ENCODE peak calls at places on chromosomes 13 and 19, in five cellular contexts. V, G, Y, I and W are unnamed samples. For H3K4me1, the result is how much of the 10 kb centered on the place peaks cover.

GRCh38 chr13:98187155-98187726 is 10.2 kb upstream of the RNF113B start:
- DNase-seq in V (no peak), G (no peak), Y (no peak), I (no peak), W (no peak)

GRCh38 chr19:49567722-49568454 is 12.5 kb downstream of the NOSIP start:
- DNase-seq in V (no peak), G (peak), Y (no peak), I (peak), W (peak)

GRCh38 chr13:104106705-104107393 is 1040.6 kb upstream of the SLC10A2 start:
- DNase-seq in V (no peak), G (no peak), Y (peak), I (no peak), W (no peak)

GRCh38 chr13:84237181-84237580 is 354.9 kb upstream of the SLITRK1 start:
- DNase-seq in V (no peak), G (no peak), Y (peak), I (no peak), W (no peak)

GRCh38 chr13:46386426-46386995 is 541 bp downstream of the RUBCNL start:
- DNase-seq in V (peak), G (no peak), Y (peak), I (no peak), W (no peak)

GRCh38 chr13:41356788-41357187 is 45.7 kb downstream of the NAA16 start:
- DNase-seq in V (no peak), G (no peak), Y (no peak), I (peak), W (peak)

GRCh38 chr13:49315756-49316481 is 68.2 kb downstream of the CDADC1 start:
- DNase-seq in V (no peak), G (no peak), Y (no peak), I (no peak), W (no peak)

GRCh38 chr13:24709186-24709913 is 29.1 kb downstream of the ATP12A start:
- DNase-seq in V (no peak), G (peak), Y (no peak), I (peak), W (peak)

GRCh38 chr19:47257411-47258169 is 1.3 kb downstream of the CCDC9 start:
- DNase-seq in V (no peak), G (no peak), Y (peak), I (no peak), W (no peak)

GRCh38 chr19:28044477-28044876 is 1168.5 kb downstream of the UQCRFS1 start:
- DNase-seq in V (no peak), G (no peak), Y (no peak), I (no peak), W (no peak)

DNA sequence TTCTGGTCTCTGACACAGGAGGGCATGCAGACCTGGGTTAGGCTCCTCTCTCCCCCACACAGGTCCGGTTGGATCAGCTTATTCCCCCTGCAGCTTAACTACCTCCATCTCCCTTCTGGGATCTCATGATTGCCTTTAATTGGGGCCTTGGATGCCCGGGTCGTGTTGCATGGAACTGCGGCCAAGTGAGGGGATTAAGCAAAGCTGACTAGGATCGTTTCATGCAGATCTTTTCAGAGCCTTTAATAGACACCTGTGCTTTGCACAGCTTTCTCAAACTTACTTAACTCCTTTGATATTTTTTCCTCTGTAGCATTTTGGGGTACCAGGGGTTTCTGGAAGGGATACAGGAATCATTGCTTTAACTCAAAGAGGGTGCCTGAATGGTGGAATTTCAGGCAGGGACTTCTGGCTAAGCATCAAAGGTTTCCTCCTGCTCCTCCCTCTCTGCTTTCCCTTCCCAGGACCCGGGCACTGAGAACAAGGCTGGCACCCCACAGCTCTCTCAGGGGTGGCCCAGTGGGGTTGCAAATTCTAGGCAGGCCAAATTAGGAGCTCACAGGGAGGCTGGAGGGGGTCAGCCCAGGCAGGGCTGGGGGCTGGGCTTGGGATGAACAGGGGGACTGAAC is 477 bp downstream of the NFILZ start:
- DNase-seq in V (no peak), G (no peak), Y (no peak), I (no peak), W (no peak)
- H3K4me3 ChIP-seq in V (no peak), G (no peak), Y (no peak), I (no peak), W (no peak)

DNA sequence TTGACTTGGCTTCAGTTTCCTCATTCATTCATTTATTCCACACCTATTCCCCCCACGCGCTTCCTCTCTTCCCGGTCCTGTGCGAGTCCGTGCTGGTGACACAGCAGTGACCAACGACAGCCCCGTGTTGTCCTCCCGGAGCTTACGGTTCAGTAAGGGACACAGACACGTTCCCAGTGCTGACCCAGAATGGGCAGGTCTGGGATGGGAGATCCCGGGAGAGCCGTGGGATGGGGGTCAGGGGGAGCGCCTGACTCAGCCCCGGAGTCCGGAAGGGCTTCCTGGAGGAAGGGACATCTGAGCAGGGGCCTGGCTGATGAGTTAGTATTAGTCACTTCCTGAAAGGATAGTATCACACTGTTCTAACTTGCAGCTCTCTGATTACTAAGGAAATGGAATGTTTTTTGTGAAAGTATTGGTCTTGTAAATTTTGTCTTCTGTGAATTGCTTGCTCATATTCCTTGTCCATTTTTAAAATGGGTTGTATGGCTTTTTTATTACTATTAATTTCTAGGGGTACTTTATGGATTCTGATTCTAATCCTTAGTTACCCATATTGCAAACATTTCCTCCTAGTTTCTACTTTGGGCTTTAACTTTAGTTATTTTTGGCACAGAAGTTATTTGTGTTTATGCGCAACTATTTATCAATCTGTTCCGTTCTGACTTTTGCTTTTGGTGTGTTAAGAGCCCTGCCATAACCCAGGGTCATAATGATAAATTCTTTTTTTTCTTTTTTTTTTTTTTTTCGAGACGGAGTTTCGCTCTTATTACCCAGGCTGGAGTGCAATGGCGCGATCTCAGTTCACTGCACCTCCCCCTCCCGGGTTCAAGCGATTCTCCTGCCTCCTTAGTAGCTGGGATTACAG is 708 bp upstream of the ERCC1 start:
- DNase-seq in V (peak), G (no peak), Y (peak), I (no peak), W (no peak)
- H3K4me1 ChIP-seq in V (half or more), G (under half), Y (under half), I (under half), W (under half)

GRCh38 chr19:3660493-3661219 is 34.1 kb upstream of the CACTIN start:
- DNase-seq in V (no peak), G (no peak), Y (no peak), I (no peak), W (no peak)
- H3K4me3 ChIP-seq in V (no peak), G (no peak), Y (no peak), I (no peak), W (no peak)

GRCh38 chr19:56138069-56138468 is 3.0 kb upstream of the ZNF444 start:
- DNase-seq in V (no peak), G (no peak), Y (no peak), I (no peak), W (no peak)
- H3K4me1 ChIP-seq in V (half or more), G (under half), Y (under half), I (under half), W (under half)

GRCh38 chr13:105527127-105527526 is 1008.3 kb downstream of the EFNB2 start:
- DNase-seq in V (no peak), G (no peak), Y (no peak), I (no peak), W (no peak)
- H3K4me3 ChIP-seq in V (no peak), G (no peak), Y (no peak), I (no peak), W (no peak)

GRCh38 chr13:106099765-106100164 is 435.7 kb downstream of the EFNB2 start:
- DNase-seq in V (peak), G (no peak), Y (no peak), I (no peak), W (no peak)
- H3K4me1 ChIP-seq in V (under half), G (under half), Y (under half), I (under half), W (under half)

GRCh38 chr19:43783636-43784035 is 2.9 kb upstream of the KCNN4 start:
- DNase-seq in V (no peak), G (no peak), Y (no peak), I (no peak), W (no peak)
- H3K4me3 ChIP-seq in V (no peak), G (no peak), Y (no peak), I (no peak), W (peak)

DNA sequence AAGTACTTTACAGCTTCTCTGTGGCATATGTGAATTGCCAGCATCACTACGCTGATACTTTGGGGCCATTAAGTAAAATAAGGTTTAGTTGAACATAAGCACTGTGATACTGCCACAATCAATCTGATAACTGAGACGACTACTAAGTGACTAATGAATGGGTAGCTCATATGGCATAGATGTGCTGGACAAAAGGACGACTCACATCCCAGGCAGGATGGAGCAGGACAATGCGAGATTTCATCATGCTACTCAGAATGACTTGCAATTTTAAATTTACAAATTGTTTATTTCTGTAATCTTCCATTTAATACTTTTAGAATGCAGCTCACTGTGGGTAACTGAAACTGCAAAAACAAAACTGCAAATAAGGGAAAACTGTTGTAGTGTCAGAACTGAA is 13.6 kb downstream of the CCDC122 start:
- DNase-seq in V (no peak), G (no peak), Y (no peak), I (no peak), W (no peak)
- H3K4me1 ChIP-seq in V (under half), G (under half), Y (under half), I (under half), W (under half)